ENCODE peak calls at places on chromosomes 5 and 9, in six cellular contexts. T is activated naive CD8-positive, alpha-beta T cell treated with anti-CD3 and anti-CD28 coated beads, Interleukin-2, amount 50 U/mL, for 24 hours; H is activated T-helper 1 cell treated with anti-CD3 and anti-CD28 coated beads, Interleukin-2, amount 50 U/mL, for 16 hours; U is left ventricle myocardium superior; F is H7; Q is activated CD8-positive, alpha-beta memory T cell treated with anti-CD3 and anti-CD28 coated beads for 48 hours. J is an unnamed sample.

GRCh38 chr9:4774209-4774608 is 18.5 kb upstream of the RCL1 start:
- DNase-seq in U (no peak), F (no peak), T (no peak), H (no peak), Q (no peak), J (no peak)

GRCh38 chr9:6055213-6055612 is 39.8 kb upstream of the RANBP6 start:
- DNase-seq in F (peak; percentile 26), Q (no peak), U (no peak), H (no peak), T (peak; percentile 25), J (no peak)

GRCh38 chr9:92295827-92296258 is 2.3 kb upstream of the IARS1 start:
- DNase-seq in T (no peak), F (peak; percentile 5), H (no peak), U (no peak), Q (no peak), J (no peak)

GRCh38 chr9:110891760-110892159 is 146.5 kb downstream of the LPAR1 start:
- DNase-seq in T (no peak), F (no peak), Q (no peak), H (no peak), U (no peak), J (no peak)

GRCh38 chr5:179802950-179803562 is 3.6 kb downstream of the MGAT4B start:
- DNase-seq in H (no peak), F (peak; percentile 88), Q (no peak), U (no peak), T (no peak), J (peak; percentile 22)

GRCh38 chr5:121429761-121430160 is 421.9 kb upstream of the FTMT start:
- DNase-seq in T (no peak), U (no peak), Q (no peak), F (no peak), H (no peak), J (no peak)

GRCh38 chr9:70091103-70091502 is 47.5 kb downstream of the MAMDC2 start:
- DNase-seq in U (no peak), H (no peak), T (no peak), F (no peak), Q (no peak), J (no peak)

GRCh38 chr5:95818181-95819147 is 4.1 kb downstream of the GLRX start:
- DNase-seq in F (no peak), U (no peak), T (no peak), Q (no peak), H (no peak), J (no peak)

GRCh38 chr9:75051285-75051684 is 23.2 kb upstream of the CARNMT1 start:
- DNase-seq in H (no peak), T (no peak), Q (no peak), F (no peak), U (no peak), J (no peak)

GRCh38 chr9:95213102-95213501 is 104.4 kb downstream of the FANCC start:
- DNase-seq in U (no peak), H (no peak), T (no peak), Q (no peak), F (no peak), J (no peak)

GRCh38 chr9:136286359-136286986 is 17.4 kb downstream of the CCDC187 start:
- DNase-seq in U (no peak), H (no peak), T (no peak), F (no peak), Q (no peak), J (peak; percentile 10)

GRCh38 chr5:179887802-179888201 is 19.9 kb downstream of the TBC1D9B start:
- DNase-seq in H (no peak), U (no peak), F (no peak), T (no peak), Q (no peak), J (no peak)

GRCh38 chr9:133838859-133839507 is 100.8 kb upstream of the SARDH start:
- DNase-seq in T (no peak), F (no peak), Q (no peak), U (no peak), H (no peak), J (no peak)

GRCh38 chr9:123111977-123112869 is 78.8 kb downstream of the GPR21 start:
- DNase-seq in H (no peak), U (peak; percentile 46), Q (no peak), T (no peak), F (peak; percentile 80), J (no peak)

GRCh38 chr5:115685966-115686691 is 60.3 kb upstream of the TMED7 start:
- DNase-seq in H (no peak), F (peak; percentile 8), Q (no peak), U (no peak), T (no peak), J (peak; percentile 33)

GRCh38 chr5:140806834-140807775 is at the start of gene PCDHA4:
- DNase-seq in F (peak; percentile 80), U (peak; percentile 37), Q (no peak), H (no peak), T (peak; percentile 14), J (no peak)

GRCh38 chr9:15370496-15371464 is 51.9 kb upstream of the SNAPC3 start:
- DNase-seq in H (no peak), F (peak; percentile 35), T (no peak), Q (no peak), U (no peak), J (no peak)

J was measured in heart left ventricle.